ENCODE peak calls at places on chromosomes 1 and 21, in nine cellular contexts. U is COR-L47; E is activated CD8-positive, alpha-beta memory T cell treated with anti-CD3 and anti-CD28 coated beads for 48 hours; V is NCI-H1105; T is activated T-cell treated with anti-CD3 and anti-CD28 coated beads, Interleukin-2, amount 50 U/mL, for 72 hours; N is psoas muscle; X is CMK; P is stimulated activated CD4-positive, alpha-beta T cell treated with anti-CD3 and anti-CD28 coated beads, TNF-alpha, amount 100 ng/mL, for 1 hour; G is pancreas. Y is an unnamed sample.

GRCh38 chr1:31814631-31815306 is 1.1 kb downstream of the SPOCD1 start:
- DNase-seq in V (no peak), U (no peak), N (no peak), X (no peak), T (no peak), G (no peak), P (no peak), E (no peak), Y (no peak)

GRCh38 chr1:44035726-44036408 is 4.6 kb upstream of the SLC6A9 start:
- DNase-seq in E (no peak), U (no peak), T (no peak), V (no peak), P (no peak), N (no peak), G (peak), X (peak), Y (no peak)

GRCh38 chr1:205298191-205298994 is 23.2 kb downstream of the NUAK2 start:
- DNase-seq in P (no peak), G (peak), T (no peak), E (no peak), V (no peak), U (no peak), X (no peak), N (no peak), Y (peak)

GRCh38 chr1:184555665-184556641 is 169.1 kb downstream of the C1orf21 start:
- DNase-seq in V (no peak), E (no peak), G (no peak), X (no peak), P (no peak), N (no peak), T (no peak), U (peak), Y (peak)

GRCh38 chr1:244920911-244921310 is 56.6 kb upstream of the HNRNPU start:
- DNase-seq in P (no peak), U (no peak), E (no peak), G (no peak), X (no peak), T (no peak), V (no peak), N (peak), Y (no peak)

GRCh38 chr21:45970674-45971486 is 10.7 kb upstream of the COL6A1 start:
- DNase-seq in N (peak), T (peak), V (peak), U (peak), E (no peak), X (no peak), G (no peak), P (no peak), Y (peak)

GRCh38 chr1:225250432-225250831 is 177.4 kb downstream of the LBR start:
- DNase-seq in E (no peak), X (peak), N (no peak), T (no peak), G (no peak), U (no peak), V (no peak), P (no peak), Y (no peak)

GRCh38 chr1:116666747-116667576 is 571 bp downstream of the IGSF3 start:
- DNase-seq in G (peak), X (no peak), N (no peak), U (no peak), V (peak), E (no peak), T (peak), P (no peak), Y (no peak)

GRCh38 chr1:192140382-192140781 is 17.9 kb upstream of the RGS18 start:
- DNase-seq in G (no peak), U (no peak), P (no peak), T (no peak), E (no peak), X (no peak), N (no peak), V (no peak), Y (no peak)

GRCh38 chr21:41743321-41744027 is 23.4 kb downstream of the RIPK4 start:
- DNase-seq in E (no peak), N (no peak), P (no peak), X (no peak), T (no peak), G (no peak), V (no peak), U (no peak), Y (no peak)

GRCh38 chr1:27539901-27540861 is 50.2 kb upstream of the WASF2 start:
- DNase-seq in G (no peak), X (no peak), N (peak), P (no peak), V (no peak), T (no peak), U (no peak), E (no peak), Y (no peak)

GRCh38 chr1:59289570-59289969 is 7.3 kb upstream of the FGGY start:
- DNase-seq in U (no peak), G (no peak), V (no peak), P (no peak), T (no peak), E (no peak), N (no peak), X (no peak), Y (no peak)

GRCh38 chr21:41121785-41122415 is 46.1 kb upstream of the BACE2 start:
- DNase-seq in E (peak), T (peak), N (peak), U (peak), V (peak), G (peak), X (peak), P (no peak), Y (peak)

GRCh38 chr1:211643324-211644212 is 31.9 kb downstream of the NEK2 start:
- DNase-seq in U (peak), N (no peak), P (no peak), X (no peak), G (peak), V (peak), E (no peak), T (no peak), Y (no peak)

GRCh38 chr1:160394673-160395072 is 5.7 kb upstream of the VANGL2 start:
- DNase-seq in T (no peak), G (no peak), N (no peak), X (no peak), V (no peak), U (no peak), E (no peak), P (no peak), Y (no peak)

GRCh38 chr1:210246447-210246846 is 13.9 kb downstream of the SERTAD4 start:
- DNase-seq in T (peak), E (no peak), X (no peak), P (no peak), U (no peak), N (no peak), G (no peak), V (no peak), Y (peak)